ENCODE peak calls at places on chromosome 2, in seven cellular contexts. Z is activated naive CD8-positive, alpha-beta T cell treated with anti-CD3 and anti-CD28 coated beads for 36 hours; A is astrocyte of the spinal cord; H is ACHN; M is H54; I is heart right ventricle; X is left lobe of liver. W is an unnamed sample.

GRCh38 chr2:236380051-236380612 is 115.9 kb upstream of the ASB18 start:
- DNase-seq in Z (no peak), M (no peak), A (no peak), X (no peak), H (no peak), I (no peak), W (no peak)

GRCh38 chr2:96772903-96773675 is 12.4 kb downstream of the CNNM4 start:
- DNase-seq in Z (peak; percentile 21), M (no peak), X (no peak), I (peak; percentile 11), H (no peak), A (no peak), W (no peak)

GRCh38 chr2:54641988-54642387 is 81.5 kb upstream of the EML6 start:
- DNase-seq in X (peak; percentile 94), A (no peak), H (no peak), M (no peak), I (peak; percentile 72), Z (no peak), W (no peak)

GRCh38 chr2:232527905-232528470 is 2.0 kb downstream of the CHRND start:
- DNase-seq in M (no peak), I (no peak), X (no peak), H (no peak), A (no peak), Z (no peak), W (no peak)

GRCh38 chr2:30675758-30676157 is 131.5 kb downstream of the CAPN13 start:
- DNase-seq in A (no peak), Z (no peak), I (no peak), M (no peak), H (no peak), X (no peak), W (no peak)

GRCh38 chr2:164542584-164543021 is 78.7 kb downstream of the GRB14 start:
- DNase-seq in I (no peak), H (peak; percentile 83), X (no peak), M (no peak), A (peak; percentile 89), Z (no peak), W (peak; percentile 11)

GRCh38 chr2:127486247-127486912 is 39.9 kb downstream of the IWS1 start:
- DNase-seq in M (no peak), I (no peak), H (no peak), A (no peak), X (no peak), Z (no peak), W (no peak)

GRCh38 chr2:64478502-64479230 is 24.7 kb downstream of the LGALSL start:
- DNase-seq in M (no peak), I (no peak), X (no peak), Z (peak; percentile 40), A (no peak), H (no peak), W (no peak)

GRCh38 chr2:79984476-79984875 is 320.1 kb downstream of the LRRTM1 start:
- DNase-seq in H (no peak), I (no peak), Z (no peak), M (no peak), X (no peak), A (no peak), W (no peak)

GRCh38 chr2:31260870-31261269 is 26.9 kb downstream of the EHD3 start:
- DNase-seq in A (no peak), M (no peak), Z (no peak), X (no peak), I (no peak), H (no peak), W (no peak)

GRCh38 chr2:100563407-100564247 is 834 bp downstream of the PDCL3 start:
- DNase-seq in A (no peak), M (no peak), Z (no peak), H (peak; percentile 2), X (no peak), I (no peak), W (no peak)

GRCh38 chr2:30776831-30777652 is 30.2 kb downstream of the CAPN13 start:
- DNase-seq in A (no peak), M (no peak), H (no peak), I (no peak), X (peak; percentile 46), Z (no peak), W (no peak)

GRCh38 chr2:205822578-205822977 is 140.3 kb downstream of the NRP2 start:
- DNase-seq in A (peak; percentile 88), I (no peak), X (no peak), Z (no peak), M (no peak), H (no peak), W (peak; percentile 66)

GRCh38 chr2:120550893-120551446 is 184.7 kb upstream of the GLI2 start:
- DNase-seq in I (no peak), M (no peak), H (no peak), Z (no peak), X (peak; percentile 82), A (no peak), W (no peak)

GRCh38 chr2:32061973-32062861 is 1.1 kb upstream of the SPAST start:
- DNase-seq in I (peak; percentile 74), M (peak; percentile 52), A (peak; percentile 41), Z (no peak), H (peak; percentile 78), X (peak; percentile 53), W (peak; percentile 71)

GRCh38 chr2:84788027-84788426 is 92.9 kb downstream of the TRABD2A start:
- DNase-seq in X (no peak), H (no peak), A (no peak), I (no peak), Z (no peak), M (no peak), W (no peak)

GRCh38 chr2:182186132-182186735 is 200.6 kb downstream of the PPP1R1C start:
- DNase-seq in X (no peak), I (no peak), M (peak; percentile 9), H (peak; percentile 68), A (peak; percentile 63), Z (no peak), W (no peak)

GRCh38 chr2:36371070-36371962 is 15.7 kb downstream of the CRIM1 start:
- DNase-seq in M (no peak), X (no peak), H (peak; percentile 59), A (peak; percentile 43), Z (no peak), I (no peak), W (peak; percentile 78)

GRCh38 chr2:53826587-53827397 is 33.0 kb downstream of the GPR75 start:
- DNase-seq in H (no peak), A (no peak), Z (no peak), I (no peak), M (no peak), X (peak; percentile 66), W (no peak)

GRCh38 chr2:124032799-124033198 is 7.7 kb downstream of the CNTNAP5 start:
- DNase-seq in I (no peak), M (no peak), Z (no peak), X (no peak), A (no peak), H (no peak), W (no peak)

GRCh38 chr2:29114841-29115609 is at the start of gene CLIP4:
- DNase-seq in M (peak; percentile 42), A (peak; percentile 52), H (peak; percentile 53), X (peak; percentile 49), Z (peak; percentile 86), I (peak; percentile 42), W (peak; percentile 66)

GRCh38 chr2:241734208-241734466 is 293 bp upstream of the D2HGDH start:
- DNase-seq in M (peak; percentile 89), Z (no peak), X (no peak), I (no peak), H (no peak), A (no peak), W (no peak)

GRCh38 chr2:229179598-229179997 is 91.5 kb downstream of the PID1 start:
- DNase-seq in Z (no peak), H (no peak), M (no peak), X (peak; percentile 71), I (no peak), A (no peak), W (no peak)

GRCh38 chr2:178891265-178891958 is 84.2 kb upstream of the TTN start:
- DNase-seq in M (peak; percentile 15), A (peak; percentile 76), H (peak; percentile 74), Z (peak; percentile 50), X (peak; percentile 57), I (peak; percentile 74), W (peak; percentile 41)